ENCODE peak calls at places on chromosomes 5 and 9, in four cellular contexts. Y is OCI-LY7, Z is A549, T is HCT116. X is an unnamed sample.
A peak's percentile ranks its signal among the peaks of the same experiment; 100 is the strongest.

GRCh38 chr9:34552606-34552981 is 29.8 kb upstream of the ENHO start:
- DNase-seq in Y (no peak), Z (no peak), T (no peak), X (peak; percentile 49)

GRCh38 chr9:137198051-137198747 is 2.3 kb downstream of the TPRN start:
- DNase-seq in Y (no peak), Z (no peak), T (no peak), X (no peak)

GRCh38 chr5:10536931-10537579 is 26.8 kb upstream of the ANKRD33B start:
- DNase-seq in Y (peak; percentile 28), Z (no peak), T (no peak), X (no peak)

GRCh38 chr5:130652178-130652577 is 512.9 kb downstream of the HINT1 start:
- DNase-seq in Y (no peak), Z (peak; percentile 14), T (peak; percentile 21), X (no peak)

GRCh38 chr5:93584531-93585053 is 1.6 kb downstream of the NR2F1 start:
- DNase-seq in Y (no peak), Z (no peak), T (no peak), X (no peak)

GRCh38 chr9:131714161-131714646 is 25.7 kb downstream of the RAPGEF1 start:
- DNase-seq in Y (no peak), Z (no peak), T (no peak), X (peak; percentile 81)

GRCh38 chr9:9469271-9469670 is 1143.5 kb downstream of the PTPRD start:
- DNase-seq in Y (no peak), Z (no peak), T (no peak), X (no peak)

GRCh38 chr5:179495906-179496455 is 54.4 kb upstream of the RUFY1 start:
- DNase-seq in Y (no peak), Z (no peak), T (no peak), X (no peak)

GRCh38 chr9:105647595-105648349 is 14.5 kb upstream of the TAL2 start:
- DNase-seq in Y (no peak), Z (no peak), T (no peak), X (no peak)

GRCh38 chr5:270340-270739 is 1.1 kb upstream of the PDCD6 start:
- DNase-seq in Y (no peak), Z (no peak), T (no peak), X (no peak)

GRCh38 chr9:123604861-123605260 is 248.9 kb downstream of the CRB2 start:
- DNase-seq in Y (peak; percentile 18), Z (no peak), T (no peak), X (no peak)

GRCh38 chr9:129432255-129432654 is 188.6 kb downstream of the C9orf50 start:
- DNase-seq in Y (no peak), Z (no peak), T (no peak), X (no peak)

GRCh38 chr5:27906911-27907590 is 868.7 kb upstream of the CDH9 start:
- DNase-seq in Y (no peak), Z (peak; percentile 2), T (no peak), X (no peak)

GRCh38 chr5:75951716-75952115 is 131.5 kb upstream of the SV2C start:
- DNase-seq in Y (no peak), Z (no peak), T (no peak), X (no peak)

GRCh38 chr9:130866474-130866965 is 30.1 kb downstream of the QRFP start:
- DNase-seq in Y (peak; percentile 63), Z (peak; percentile 79), T (peak; percentile 92), X (no peak)

GRCh38 chr9:96338299-96338698 is 36.3 kb upstream of the HSD17B3 start:
- DNase-seq in Y (no peak), Z (no peak), T (no peak), X (no peak)

GRCh38 chr5:138641547-138642298 is 66.5 kb upstream of the HSPA9 start:
- DNase-seq in Y (peak; percentile 59), Z (peak; percentile 62), T (peak; percentile 48), X (peak; percentile 72)

GRCh38 chr5:142358648-142359047 is 33.8 kb upstream of the SPRY4 start:
- DNase-seq in Y (no peak), Z (no peak), T (no peak), X (peak; percentile 57)

GRCh38 chr9:87007711-87008360 is 60.5 kb upstream of the GAS1 start:
- DNase-seq in Y (no peak), Z (no peak), T (no peak), X (no peak)

GRCh38 chr5:116827078-116827477 is 252.5 kb upstream of the SEMA6A start:
- DNase-seq in Y (no peak), Z (no peak), T (no peak), X (no peak)

GRCh38 chr9:133353548-133353947 is 2.7 kb downstream of the SURF1 start:
- DNase-seq in Y (no peak), Z (no peak), T (no peak), X (no peak)

GRCh38 chr9:133354766-133355165 is 1.5 kb downstream of the SURF1 start:
- DNase-seq in Y (no peak), Z (no peak), T (no peak), X (no peak)

GRCh38 chr9:133357656-133358055 is 1.3 kb downstream of the SURF2 start:
- DNase-seq in Y (no peak), Z (no peak), T (no peak), X (no peak)

GRCh38 chr9:133356391-133357091 is at the start of the genes SURF1 and SURF2:
- DNase-seq in Y (peak; percentile 92), Z (peak; percentile 81), T (no peak), X (peak; percentile 92)

GRCh38 chr9:133355881-133356357 is 368 bp downstream of the SURF1 start:
- DNase-seq in Y (peak; percentile 62), Z (no peak), T (no peak), X (no peak)
- TF ChIP-seq CTCF in Y (peak; percentile 22), Z (peak; percentile 6), T (no peak), X (no peak)

GRCh38 chr5:100697970-100698369 is 162.8 kb downstream of the FAM174A start:
- DNase-seq in Y (peak; percentile 3), Z (no peak), T (no peak), X (no peak)
- TF ChIP-seq CTCF in Y (peak; percentile 73), Z (peak; percentile 15), T (peak; percentile 36), X (no peak)

DNA sequence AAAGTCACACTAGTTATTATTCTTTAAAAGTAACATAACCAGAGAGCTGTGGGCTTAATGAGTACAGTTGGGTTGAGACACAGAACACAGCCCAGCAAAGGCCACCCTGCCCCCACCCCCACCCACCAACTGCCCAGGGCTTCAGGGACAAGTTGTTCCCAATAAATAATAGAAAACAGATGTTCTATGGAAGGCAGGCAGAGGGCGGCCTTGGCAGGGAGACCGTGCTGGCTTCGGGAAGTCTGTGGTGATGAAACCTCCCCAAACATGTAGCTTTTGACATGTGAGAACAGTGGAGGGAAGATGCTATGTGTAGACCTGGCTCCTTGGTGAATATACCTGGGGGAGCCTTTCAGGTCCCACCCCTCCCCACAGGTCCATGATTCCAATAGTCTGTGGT is 10.0 kb downstream of the TRAF1 start:
- DNase-seq in Y (no peak), Z (no peak), T (no peak), X (peak; percentile 87)
- TF ChIP-seq CTCF in Y (no peak), Z (no peak), T (no peak), X (no peak)

DNA sequence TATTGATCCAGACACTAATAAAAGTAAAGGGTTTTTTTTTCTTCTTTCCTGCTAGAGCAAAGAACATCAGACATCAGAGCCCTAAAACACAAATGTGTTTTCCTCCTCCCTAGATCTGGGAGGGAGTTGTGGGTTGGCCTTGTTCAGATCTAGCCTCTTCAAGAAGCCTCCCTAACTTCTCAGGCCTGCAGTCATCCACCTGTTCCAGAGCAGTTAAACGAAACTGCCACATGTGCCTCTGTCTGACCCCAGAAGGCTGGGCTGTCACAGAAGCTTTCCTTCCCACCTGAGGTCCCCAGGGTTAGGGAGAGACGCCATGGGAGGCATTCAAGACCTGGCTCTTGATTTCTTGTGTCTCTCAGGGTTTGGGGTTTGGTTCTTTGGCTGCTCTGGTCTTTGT is 87.0 kb downstream of the DAB2IP start:
- DNase-seq in Y (peak; percentile 54), Z (no peak), T (no peak), X (no peak)
- TF ChIP-seq CTCF in Y (no peak), Z (no peak), T (no peak), X (no peak)